ENCODE peak calls at places on chromosomes 3 and 15, in six cellular contexts. One of them, this sample, is unnamed.

GRCh38 chr15:101426761-101427333 is 62.7 kb downstream of the PCSK6 start:
- DNase-seq in heart right ventricle: no peak
- DNase-seq in cardiac muscle cell: no peak
- DNase-seq in astrocyte: no peak
- DNase-seq in SJSA1: no peak
- DNase-seq in endodermal cell: no peak
- DNase-seq in this sample: no peak

GRCh38 chr3:988790-989189 is 104.0 kb upstream of the CNTN6 start:
- DNase-seq in heart right ventricle: no peak
- DNase-seq in cardiac muscle cell: no peak
- DNase-seq in astrocyte: no peak
- DNase-seq in SJSA1: no peak
- DNase-seq in endodermal cell: no peak
- DNase-seq in this sample: no peak

GRCh38 chr15:68385671-68386586 is 46.0 kb downstream of the ITGA11 start:
- DNase-seq in heart right ventricle: no peak
- DNase-seq in cardiac muscle cell: no peak
- DNase-seq in astrocyte: no peak
- DNase-seq in SJSA1: peak; percentile 21
- DNase-seq in endodermal cell: no peak
- DNase-seq in this sample: no peak

GRCh38 chr3:183430325-183430957 is 2.0 kb upstream of the MCF2L2 start:
- DNase-seq in heart right ventricle: no peak
- DNase-seq in cardiac muscle cell: peak; percentile 20
- DNase-seq in astrocyte: no peak
- DNase-seq in SJSA1: no peak
- DNase-seq in endodermal cell: no peak
- DNase-seq in this sample: peak; percentile 58

GRCh38 chr15:32020158-32020557 is 10.2 kb upstream of the CHRNA7 start:
- DNase-seq in heart right ventricle: no peak
- DNase-seq in cardiac muscle cell: no peak
- DNase-seq in astrocyte: no peak
- DNase-seq in SJSA1: no peak
- DNase-seq in endodermal cell: no peak
- DNase-seq in this sample: no peak

GRCh38 chr3:123451186-123451585 is 2.3 kb upstream of the ADCY5 start:
- DNase-seq in heart right ventricle: no peak
- DNase-seq in cardiac muscle cell: no peak
- DNase-seq in astrocyte: no peak
- DNase-seq in SJSA1: no peak
- DNase-seq in endodermal cell: no peak
- DNase-seq in this sample: no peak

GRCh38 chr15:95937128-95937528 is 393.4 kb upstream of the NR2F2 start:
- DNase-seq in heart right ventricle: no peak
- DNase-seq in cardiac muscle cell: no peak
- DNase-seq in astrocyte: peak; percentile 15
- DNase-seq in SJSA1: no peak
- DNase-seq in endodermal cell: no peak
- DNase-seq in this sample: no peak

GRCh38 chr15:39788800-39789565 is 6.3 kb upstream of the FSIP1 start:
- DNase-seq in heart right ventricle: no peak
- DNase-seq in cardiac muscle cell: no peak
- DNase-seq in astrocyte: no peak
- DNase-seq in SJSA1: no peak
- DNase-seq in endodermal cell: no peak
- DNase-seq in this sample: no peak

GRCh38 chr3:164460851-164461250 is 617.4 kb downstream of the SI start:
- DNase-seq in heart right ventricle: no peak
- DNase-seq in cardiac muscle cell: no peak
- DNase-seq in astrocyte: no peak
- DNase-seq in SJSA1: no peak
- DNase-seq in endodermal cell: no peak
- DNase-seq in this sample: no peak

GRCh38 chr15:67146875-67147381 is 81.5 kb downstream of the SMAD3 start:
- DNase-seq in heart right ventricle: peak; percentile 62
- DNase-seq in cardiac muscle cell: no peak
- DNase-seq in astrocyte: peak; percentile 93
- DNase-seq in SJSA1: peak; percentile 87
- DNase-seq in endodermal cell: peak; percentile 66
- DNase-seq in this sample: peak; percentile 80
- H3K4me3 ChIP-seq in heart right ventricle: no peak overlapping the region
- H3K4me3 ChIP-seq in cardiac muscle cell: no peak overlapping the region
- H3K4me3 ChIP-seq in astrocyte: no peak overlapping the region
- H3K4me3 ChIP-seq in SJSA1: no peak overlapping the region
- H3K4me3 ChIP-seq in endodermal cell: no peak overlapping the region
- H3K4me3 ChIP-seq in this sample: peak overlapping the region; percentile 18

GRCh38 chr3:36743821-36744220 is 20.5 kb downstream of the DCLK3 start:
- DNase-seq in heart right ventricle: no peak
- DNase-seq in cardiac muscle cell: no peak
- DNase-seq in astrocyte: no peak
- DNase-seq in SJSA1: no peak
- DNase-seq in endodermal cell: no peak
- DNase-seq in this sample: no peak
- H3K4me3 ChIP-seq in heart right ventricle: no peak overlapping the region
- H3K4me3 ChIP-seq in cardiac muscle cell: no peak overlapping the region
- H3K4me3 ChIP-seq in astrocyte: no peak overlapping the region
- H3K4me3 ChIP-seq in SJSA1: no peak overlapping the region
- H3K4me3 ChIP-seq in endodermal cell: no peak overlapping the region
- H3K4me3 ChIP-seq in this sample: no peak overlapping the region

GRCh38 chr3:197709135-197709534 is 27.6 kb downstream of the RUBCN start:
- DNase-seq in heart right ventricle: no peak
- DNase-seq in cardiac muscle cell: no peak
- DNase-seq in astrocyte: no peak
- DNase-seq in SJSA1: no peak
- DNase-seq in endodermal cell: no peak
- DNase-seq in this sample: no peak
- H3K4me3 ChIP-seq in heart right ventricle: no peak overlapping the region
- H3K4me3 ChIP-seq in cardiac muscle cell: no peak overlapping the region
- H3K4me3 ChIP-seq in astrocyte: no peak overlapping the region
- H3K4me3 ChIP-seq in SJSA1: no peak overlapping the region
- H3K4me3 ChIP-seq in endodermal cell: no peak overlapping the region
- H3K4me3 ChIP-seq in this sample: no peak overlapping the region

GRCh38 chr15:60395276-60396011 is 2.3 kb downstream of the ANXA2 start:
- DNase-seq in heart right ventricle: no peak
- DNase-seq in cardiac muscle cell: no peak
- DNase-seq in astrocyte: no peak
- DNase-seq in SJSA1: peak; percentile 30
- DNase-seq in endodermal cell: no peak
- DNase-seq in this sample: no peak
- H3K4me3 ChIP-seq in heart right ventricle: peak overlapping the region; percentile 59
- H3K4me3 ChIP-seq in cardiac muscle cell: no peak overlapping the region
- H3K4me3 ChIP-seq in astrocyte: peak overlapping the region; percentile 97
- H3K4me3 ChIP-seq in SJSA1: peak overlapping the region; percentile 83
- H3K4me3 ChIP-seq in endodermal cell: peak overlapping the region; percentile 98
- H3K4me3 ChIP-seq in this sample: no peak overlapping the region

GRCh38 chr3:46091971-46092703 is 64.9 kb upstream of the XCR1 start:
- DNase-seq in heart right ventricle: no peak
- DNase-seq in cardiac muscle cell: no peak
- DNase-seq in astrocyte: no peak
- DNase-seq in SJSA1: no peak
- DNase-seq in endodermal cell: no peak
- DNase-seq in this sample: no peak
- H3K4me3 ChIP-seq in heart right ventricle: no peak overlapping the region
- H3K4me3 ChIP-seq in cardiac muscle cell: no peak overlapping the region
- H3K4me3 ChIP-seq in astrocyte: no peak overlapping the region
- H3K4me3 ChIP-seq in SJSA1: no peak overlapping the region
- H3K4me3 ChIP-seq in endodermal cell: no peak overlapping the region
- H3K4me3 ChIP-seq in this sample: no peak overlapping the region

DNA sequence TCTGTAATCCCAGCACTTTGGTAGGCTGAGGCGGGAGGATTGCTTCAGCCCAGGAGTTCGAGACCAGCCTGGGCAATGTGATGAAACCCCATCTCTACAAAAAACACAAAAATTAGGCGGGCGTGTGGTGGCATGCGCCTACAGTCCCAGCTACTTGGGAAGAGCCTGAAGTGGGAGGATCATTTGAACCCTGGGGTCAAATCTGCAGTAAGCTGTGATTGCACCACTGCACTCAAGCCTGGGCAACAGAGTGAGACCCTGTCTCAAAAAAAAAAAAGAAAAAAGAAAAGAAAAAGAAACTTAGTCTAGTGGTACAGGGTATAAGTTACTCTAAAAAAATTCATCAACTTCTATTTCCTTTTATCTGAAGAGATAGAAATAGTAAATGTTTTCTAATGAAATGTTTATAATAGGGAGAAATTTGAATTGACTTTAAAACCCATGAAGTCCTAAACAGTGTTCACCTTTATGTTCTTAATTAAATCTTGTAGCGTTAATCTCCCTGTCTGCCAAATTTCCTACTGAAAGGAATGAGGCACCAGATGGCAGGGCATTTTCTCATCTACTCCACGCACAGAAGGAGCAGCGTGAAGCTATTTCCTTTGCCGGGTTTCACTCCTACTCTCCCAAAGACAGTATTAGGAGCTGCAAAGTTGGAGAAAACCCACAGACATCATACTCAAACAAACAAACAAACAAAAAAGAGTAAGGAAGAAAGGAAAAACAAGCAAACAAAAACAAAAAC is 1.9 kb downstream of the PCLAF start:
- DNase-seq in heart right ventricle: no peak
- DNase-seq in cardiac muscle cell: no peak
- DNase-seq in astrocyte: no peak
- DNase-seq in SJSA1: no peak
- DNase-seq in endodermal cell: no peak
- DNase-seq in this sample: no peak
- H3K4me3 ChIP-seq in heart right ventricle: no peak overlapping the region
- H3K4me3 ChIP-seq in cardiac muscle cell: no peak overlapping the region
- H3K4me3 ChIP-seq in astrocyte: peak overlapping the region; percentile 68
- H3K4me3 ChIP-seq in SJSA1: peak overlapping the region; percentile 54
- H3K4me3 ChIP-seq in endodermal cell: peak overlapping the region; percentile 90
- H3K4me3 ChIP-seq in this sample: peak overlapping the region; percentile 95

GRCh38 chr3:175433026-175433668 is 574.0 kb downstream of the NAALADL2 start:
- DNase-seq in heart right ventricle: no peak
- DNase-seq in cardiac muscle cell: no peak
- DNase-seq in astrocyte: peak; percentile 96
- DNase-seq in SJSA1: no peak
- DNase-seq in endodermal cell: no peak
- DNase-seq in this sample: no peak
- H3K4me3 ChIP-seq in heart right ventricle: no peak overlapping the region
- H3K4me3 ChIP-seq in cardiac muscle cell: no peak overlapping the region
- H3K4me3 ChIP-seq in astrocyte: peak overlapping the region; percentile 19
- H3K4me3 ChIP-seq in SJSA1: no peak overlapping the region
- H3K4me3 ChIP-seq in endodermal cell: no peak overlapping the region
- H3K4me3 ChIP-seq in this sample: no peak overlapping the region

GRCh38 chr3:5096368-5096767 is 25.7 kb upstream of the ARL8B start:
- DNase-seq in heart right ventricle: no peak
- DNase-seq in cardiac muscle cell: no peak
- DNase-seq in astrocyte: no peak
- DNase-seq in SJSA1: no peak
- DNase-seq in endodermal cell: no peak
- DNase-seq in this sample: no peak
- H3K4me3 ChIP-seq in heart right ventricle: no peak overlapping the region
- H3K4me3 ChIP-seq in cardiac muscle cell: no peak overlapping the region
- H3K4me3 ChIP-seq in astrocyte: no peak overlapping the region
- H3K4me3 ChIP-seq in SJSA1: no peak overlapping the region
- H3K4me3 ChIP-seq in endodermal cell: no peak overlapping the region
- H3K4me3 ChIP-seq in this sample: no peak overlapping the region

GRCh38 chr3:55490194-55490913 is 3.2 kb upstream of the WNT5A start:
- DNase-seq in heart right ventricle: no peak
- DNase-seq in cardiac muscle cell: peak; percentile 70
- DNase-seq in astrocyte: no peak
- DNase-seq in SJSA1: no peak
- DNase-seq in endodermal cell: no peak
- DNase-seq in this sample: no peak
- H3K4me3 ChIP-seq in heart right ventricle: no peak overlapping the region
- H3K4me3 ChIP-seq in cardiac muscle cell: peak overlapping the region; percentile 70
- H3K4me3 ChIP-seq in astrocyte: no peak overlapping the region
- H3K4me3 ChIP-seq in SJSA1: no peak overlapping the region
- H3K4me3 ChIP-seq in endodermal cell: no peak overlapping the region
- H3K4me3 ChIP-seq in this sample: no peak overlapping the region